ENCODE peak calls at places on chromosomes 6 and 20, in five cellular contexts. A, J, P, W and T are unnamed samples.
A peak's percentile ranks its signal among the peaks of the same experiment; 100 is the strongest.

GRCh38 chr20:17627101-17627950 is 54.7 kb downstream of the RRBP1 start:
- DNase-seq in J (no peak), W (no peak), P (no peak), A (no peak), T (no peak)

GRCh38 chr6:166955865-166956443 is 396 bp downstream of the RNASET2 start:
- DNase-seq in A (peak; percentile 59), W (no peak), J (peak; percentile 16), P (no peak), T (no peak)

GRCh38 chr6:24910331-24910849 is 25.4 kb downstream of the RIPOR2 start:
- DNase-seq in J (no peak), P (no peak), A (no peak), W (no peak), T (peak; percentile 56)

GRCh38 chr20:728022-728944 is 40.0 kb downstream of the SLC52A3 start:
- DNase-seq in J (peak; percentile 2), A (peak; percentile 46), W (peak; percentile 6), P (peak; percentile 57), T (peak; percentile 73)

GRCh38 chr6:116568851-116569755 is 2.2 kb upstream of the RWDD1 start:
- DNase-seq in P (no peak), J (no peak), W (no peak), A (no peak), T (no peak)

GRCh38 chr6:113586413-113586812 is 270.7 kb upstream of the MARCKS start:
- DNase-seq in P (no peak), W (peak; percentile 92), J (peak; percentile 52), A (no peak), T (no peak)

GRCh38 chr6:111406200-111406711 is 76.8 kb downstream of the REV3L start:
- DNase-seq in A (no peak), J (no peak), P (no peak), W (no peak), T (peak; percentile 68)

GRCh38 chr6:111260570-111261298 is 173.4 kb downstream of the SLC16A10 start:
- DNase-seq in J (no peak), W (peak; percentile 18), A (no peak), P (no peak), T (no peak)

GRCh38 chr6:150978631-150979030 is 113.1 kb downstream of the MTHFD1L start:
- DNase-seq in W (no peak), A (no peak), P (no peak), J (no peak), T (no peak)

GRCh38 chr6:158770948-158771347 is 48.2 kb downstream of the EZR start:
- DNase-seq in J (no peak), P (no peak), W (no peak), A (no peak), T (no peak)

GRCh38 chr6:15770347-15771143 is 107.7 kb upstream of the DTNBP1 start:
- DNase-seq in W (peak; percentile 4), J (no peak), A (no peak), P (peak; percentile 49), T (peak; percentile 51)

GRCh38 chr6:28943557-28944411 is 20.0 kb upstream of the TRIM27 start:
- DNase-seq in A (peak; percentile 66), P (peak; percentile 58), J (peak; percentile 77), W (peak; percentile 47), T (peak; percentile 41)

GRCh38 chr6:89745728-89746127 is 73.9 kb downstream of the MDN1 start:
- DNase-seq in P (no peak), A (no peak), W (no peak), J (no peak), T (no peak)

GRCh38 chr6:167095888-167096287 is 27.0 kb upstream of the CCR6 start:
- DNase-seq in A (no peak), W (no peak), J (no peak), P (no peak), T (no peak)

GRCh38 chr6:32830936-32831335 is 7.6 kb downstream of the TAP2 start:
- DNase-seq in J (no peak), A (no peak), P (no peak), W (no peak), T (no peak)

GRCh38 chr6:164442572-164442971 is 866.8 kb downstream of the C6orf118 start:
- DNase-seq in J (no peak), A (no peak), P (no peak), W (no peak), T (no peak)

GRCh38 chr6:111957623-111958315 is 84.5 kb upstream of the FYN start:
- DNase-seq in W (no peak), P (no peak), J (no peak), A (no peak), T (no peak)

GRCh38 chr6:6689413-6690143 is 101.1 kb downstream of the LY86 start:
- DNase-seq in W (peak; percentile 50), A (no peak), P (no peak), J (no peak), T (no peak)

GRCh38 chr6:77433888-77434287 is 29.4 kb downstream of the HTR1B start:
- DNase-seq in A (no peak), P (no peak), J (no peak), W (no peak), T (no peak)

GRCh38 chr6:32967151-32968091 is 973 bp upstream of the BRD2 start:
- DNase-seq in P (no peak), W (peak; percentile 34), A (peak; percentile 52), J (peak; percentile 49), T (no peak)

GRCh38 chr6:74409447-74409846 is 713.4 kb downstream of the CD109 start:
- DNase-seq in J (peak; percentile 86), P (no peak), W (peak; percentile 62), A (no peak), T (peak; percentile 8)

GRCh38 chr6:155402656-155403304 is 52.9 kb downstream of the NOX3 start:
- DNase-seq in J (no peak), W (no peak), A (no peak), P (no peak), T (no peak)

GRCh38 chr6:3784885-3785744 is 33.6 kb upstream of the PXDC1 start:
- DNase-seq in P (no peak), J (no peak), W (no peak), A (no peak), T (no peak)

GRCh38 chr6:24396764-24397163 is 6.0 kb upstream of the MRS2 start:
- DNase-seq in A (no peak), J (no peak), P (no peak), W (no peak), T (no peak)

GRCh38 chr20:18272451-18272850 is 15.9 kb upstream of the ZNF133 start:
- DNase-seq in P (peak; percentile 87), W (no peak), A (no peak), J (no peak), T (no peak)

GRCh38 chr6:138572200-138572875 is 73.0 kb upstream of the NHSL1 start:
- DNase-seq in W (peak; percentile 88), P (peak; percentile 68), J (peak; percentile 90), A (peak; percentile 84), T (no peak)

GRCh38 chr6:34810936-34811632 is 19.2 kb downstream of the BLTP3A start:
- DNase-seq in J (no peak), A (peak; percentile 68), W (no peak), P (no peak), T (peak; percentile 38)

GRCh38 chr20:16490696-16491095 is 82.6 kb downstream of the KIF16B start:
- DNase-seq in W (peak; percentile 20), J (no peak), P (no peak), A (no peak), T (no peak)

GRCh38 chr20:16488086-16488485 is 85.2 kb downstream of the KIF16B start:
- DNase-seq in A (no peak), W (no peak), J (no peak), P (no peak), T (no peak)

GRCh38 chr20:16483024-16483423 is 90.2 kb downstream of the KIF16B start:
- DNase-seq in W (no peak), J (no peak), P (no peak), A (no peak), T (no peak)

GRCh38 chr20:16485406-16485805 is 87.8 kb downstream of the KIF16B start:
- DNase-seq in J (no peak), P (no peak), W (no peak), A (no peak), T (no peak)

DNA sequence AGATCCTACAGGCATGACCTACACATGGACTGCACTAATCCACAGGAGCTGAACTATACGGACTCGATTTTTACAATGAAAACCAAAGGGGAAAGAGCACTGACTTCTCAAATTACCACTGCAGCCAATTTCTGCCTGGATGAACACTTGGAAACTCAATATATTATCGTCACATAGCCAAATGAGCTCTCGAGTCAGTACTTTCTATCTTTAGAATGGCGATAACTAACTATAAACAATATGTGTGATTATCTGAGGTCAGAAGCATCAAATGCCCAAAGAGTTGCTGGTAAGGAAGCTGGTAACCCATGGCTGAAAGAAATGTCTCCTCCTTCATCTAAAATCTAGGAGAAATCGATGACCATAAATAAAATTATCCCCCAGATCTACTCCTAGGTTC is 86.7 kb downstream of the KIF16B start:
- DNase-seq in P (no peak), W (no peak), A (no peak), J (no peak), T (no peak)
- TF ChIP-seq CTCF in P (no peak), W (no peak), A (no peak), J (no peak), T (no peak)

GRCh38 chr6:85593438-85594196 is at the start of gene SNX14:
- DNase-seq in P (peak; percentile 97), A (peak; percentile 97), W (peak; percentile 92), J (peak; percentile 96), T (peak; percentile 94)
- TF ChIP-seq CTCF in P (peak; percentile 32), A (no peak), W (no peak), J (no peak), T (no peak)

DNA sequence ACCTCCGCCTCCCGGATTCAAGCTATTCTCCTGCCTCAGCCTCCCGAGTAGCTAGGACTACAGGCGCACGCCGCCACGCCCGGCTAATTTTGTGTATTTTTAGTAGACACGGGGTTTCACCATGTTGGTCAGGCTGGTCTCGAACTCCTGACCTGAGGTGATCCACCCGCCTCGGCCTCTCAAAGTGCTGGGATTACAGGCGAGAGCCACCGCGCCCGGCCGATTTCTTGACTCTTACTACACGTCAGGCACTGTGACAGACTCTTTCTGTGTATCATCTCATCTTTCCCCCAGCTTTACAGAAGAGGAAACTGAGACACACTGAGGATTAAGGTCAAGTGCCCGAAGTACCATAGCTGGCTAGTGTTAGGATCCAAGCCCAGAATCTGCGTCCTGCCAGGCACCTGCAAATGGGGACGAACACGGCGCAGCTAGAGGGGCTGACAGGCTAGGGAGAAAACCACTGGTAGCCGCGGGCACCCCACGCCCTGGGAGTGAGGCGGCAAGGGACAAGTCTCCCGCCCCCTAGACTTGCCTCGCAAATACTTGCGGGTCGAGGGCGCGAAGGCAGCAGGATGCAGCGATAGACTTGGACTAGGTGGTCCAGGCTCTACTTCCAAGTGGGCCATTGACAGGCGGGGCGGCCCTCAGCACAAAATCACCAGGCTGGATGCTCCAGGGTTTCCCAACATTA is 1.1 kb upstream of the TAF8 start:
- DNase-seq in J (no peak), P (peak; percentile 20), A (no peak), W (no peak), T (no peak)
- TF ChIP-seq CTCF in J (no peak), P (no peak), A (no peak), W (no peak), T (no peak)

GRCh38 chr6:129673758-129674157 is 36.2 kb downstream of the ARHGAP18 start:
- DNase-seq in P (no peak), J (no peak), A (no peak), W (no peak), T (no peak)

GRCh38 chr6:129672345-129672691 is 37.7 kb downstream of the ARHGAP18 start:
- DNase-seq in A (no peak), J (no peak), P (no peak), W (no peak), T (no peak)

GRCh38 chr6:129672883-129673631 is 36.9 kb downstream of the ARHGAP18 start:
- DNase-seq in P (peak; percentile 37), W (peak; percentile 89), J (peak; percentile 87), A (no peak), T (peak; percentile 42)

GRCh38 chr6:129670634-129671033 is 39.3 kb downstream of the ARHGAP18 start:
- DNase-seq in A (no peak), P (no peak), W (no peak), J (no peak), T (no peak)

GRCh38 chr6:129671442-129672344 is 38.3 kb downstream of the ARHGAP18 start:
- DNase-seq in P (peak; percentile 56), J (no peak), W (no peak), A (no peak), T (peak; percentile 75)
- TF ChIP-seq CTCF in P (peak; percentile 39), J (no peak), W (no peak), A (no peak), T (peak; percentile 36)